ENCODE peak calls at places on chromosomes 7 and 10, in six cellular contexts. One of them, this sample, is unnamed.
A peak's percentile ranks its signal among the peaks of the same experiment; 100 is the strongest.

GRCh38 chr10:72066318-72067284 is 21.8 kb downstream of the SPOCK2 start:
- DNase-seq in ovary: peak; percentile 86
- DNase-seq in astrocyte: no peak
- DNase-seq in adrenal gland: peak; percentile 43
- DNase-seq in CD8-positive, alpha-beta memory T cell: no peak
- DNase-seq in psoas muscle: peak; percentile 57
- DNase-seq in this sample: no peak

GRCh38 chr10:14009315-14010082 is 321.2 kb downstream of the FRMD4A start:
- DNase-seq in ovary: no peak
- DNase-seq in astrocyte: peak; percentile 93
- DNase-seq in CD8-positive, alpha-beta memory T cell: peak; percentile 76
- DNase-seq in adrenal gland: no peak
- DNase-seq in psoas muscle: no peak
- DNase-seq in this sample: peak; percentile 84

GRCh38 chr10:94006591-94007550 is 13.1 kb downstream of the PLCE1 start:
- DNase-seq in ovary: no peak
- DNase-seq in astrocyte: peak; percentile 99
- DNase-seq in CD8-positive, alpha-beta memory T cell: no peak
- DNase-seq in adrenal gland: no peak
- DNase-seq in psoas muscle: no peak
- DNase-seq in this sample: no peak

GRCh38 chr10:112950714-112951348 is 784 bp downstream of the TCF7L2 start:
- DNase-seq in psoas muscle: peak; percentile 60
- DNase-seq in ovary: peak; percentile 66
- DNase-seq in adrenal gland: peak; percentile 48
- DNase-seq in CD8-positive, alpha-beta memory T cell: peak; percentile 44
- DNase-seq in astrocyte: peak; percentile 15
- DNase-seq in this sample: peak; percentile 8

GRCh38 chr10:17229717-17229966 is 1.6 kb downstream of the VIM start:
- DNase-seq in CD8-positive, alpha-beta memory T cell: no peak
- DNase-seq in adrenal gland: no peak
- DNase-seq in ovary: peak; percentile 74
- DNase-seq in psoas muscle: no peak
- DNase-seq in astrocyte: no peak
- DNase-seq in this sample: no peak

GRCh38 chr7:105816270-105816843 is 60.0 kb downstream of the ATXN7L1 start:
- DNase-seq in CD8-positive, alpha-beta memory T cell: no peak
- DNase-seq in adrenal gland: no peak
- DNase-seq in ovary: no peak
- DNase-seq in psoas muscle: no peak
- DNase-seq in astrocyte: no peak
- DNase-seq in this sample: no peak

GRCh38 chr10:36281871-36282331 is 639.8 kb upstream of the FZD8 start:
- DNase-seq in psoas muscle: no peak
- DNase-seq in adrenal gland: no peak
- DNase-seq in astrocyte: peak; percentile 2
- DNase-seq in CD8-positive, alpha-beta memory T cell: no peak
- DNase-seq in ovary: no peak
- DNase-seq in this sample: no peak

GRCh38 chr10:6473430-6473829 is 106.6 kb downstream of the PRKCQ start:
- DNase-seq in psoas muscle: no peak
- DNase-seq in adrenal gland: no peak
- DNase-seq in CD8-positive, alpha-beta memory T cell: peak; percentile 85
- DNase-seq in ovary: no peak
- DNase-seq in astrocyte: no peak
- DNase-seq in this sample: peak; percentile 88

GRCh38 chr7:690478-691360 is 35.8 kb upstream of the DNAAF5 start:
- DNase-seq in psoas muscle: peak; percentile 24
- DNase-seq in ovary: peak; percentile 28
- DNase-seq in astrocyte: no peak
- DNase-seq in adrenal gland: no peak
- DNase-seq in CD8-positive, alpha-beta memory T cell: no peak
- DNase-seq in this sample: no peak

GRCh38 chr7:27096756-27097514 is 1.1 kb upstream of the HOXA1 start:
- DNase-seq in psoas muscle: peak; percentile 68
- DNase-seq in CD8-positive, alpha-beta memory T cell: no peak
- DNase-seq in adrenal gland: peak; percentile 58
- DNase-seq in ovary: peak; percentile 67
- DNase-seq in astrocyte: peak; percentile 30
- DNase-seq in this sample: no peak

GRCh38 chr7:27097686-27098492 is 2.1 kb upstream of the HOXA1 start:
- DNase-seq in ovary: no peak
- DNase-seq in psoas muscle: peak; percentile 46
- DNase-seq in adrenal gland: no peak
- DNase-seq in CD8-positive, alpha-beta memory T cell: no peak
- DNase-seq in astrocyte: peak; percentile 49
- DNase-seq in this sample: no peak

GRCh38 chr7:27099224-27099838 is 3.2 kb downstream of the HOXA2 start:
- DNase-seq in ovary: no peak
- DNase-seq in CD8-positive, alpha-beta memory T cell: no peak
- DNase-seq in psoas muscle: no peak
- DNase-seq in adrenal gland: no peak
- DNase-seq in astrocyte: peak; percentile 55
- DNase-seq in this sample: no peak

GRCh38 chr7:27099839-27100225 is 2.7 kb downstream of the HOXA2 start:
- DNase-seq in adrenal gland: no peak
- DNase-seq in astrocyte: peak; percentile 19
- DNase-seq in ovary: no peak
- DNase-seq in psoas muscle: no peak
- DNase-seq in CD8-positive, alpha-beta memory T cell: no peak
- DNase-seq in this sample: no peak

GRCh38 chr7:27098493-27099223 is 2.9 kb upstream of the HOXA1 start:
- DNase-seq in adrenal gland: peak; percentile 83
- DNase-seq in ovary: peak; percentile 51
- DNase-seq in CD8-positive, alpha-beta memory T cell: no peak
- DNase-seq in astrocyte: peak; percentile 68
- DNase-seq in psoas muscle: peak; percentile 65
- DNase-seq in this sample: no peak
- H3K4me3 ChIP-seq in adrenal gland: peak overlapping the region; percentile 39
- H3K4me3 ChIP-seq in ovary: peak overlapping the region; percentile 32
- H3K4me3 ChIP-seq in CD8-positive, alpha-beta memory T cell: no peak overlapping the region
- H3K4me3 ChIP-seq in astrocyte: peak overlapping the region; percentile 72
- H3K4me3 ChIP-seq in psoas muscle: peak overlapping the region; percentile 98
- H3K4me3 ChIP-seq in this sample: no peak overlapping the region

GRCh38 chr10:10892290-10892875 is 125.3 kb upstream of the CELF2 start:
- DNase-seq in astrocyte: peak; percentile 29
- DNase-seq in CD8-positive, alpha-beta memory T cell: no peak
- DNase-seq in ovary: no peak
- DNase-seq in adrenal gland: no peak
- DNase-seq in psoas muscle: no peak
- DNase-seq in this sample: no peak
- H3K27ac ChIP-seq in astrocyte: no peak overlapping the region
- H3K27ac ChIP-seq in CD8-positive, alpha-beta memory T cell: no peak overlapping the region
- H3K27ac ChIP-seq in ovary: no peak overlapping the region
- H3K27ac ChIP-seq in adrenal gland: no peak overlapping the region
- H3K27ac ChIP-seq in psoas muscle: peak overlapping the region; percentile 75
- H3K27ac ChIP-seq in this sample: no peak overlapping the region

GRCh38 chr10:89153971-89154370 is 53.1 kb downstream of the CH25H start:
- DNase-seq in astrocyte: no peak
- DNase-seq in ovary: no peak
- DNase-seq in psoas muscle: no peak
- DNase-seq in CD8-positive, alpha-beta memory T cell: no peak
- DNase-seq in adrenal gland: no peak
- DNase-seq in this sample: no peak

GRCh38 chr10:89159761-89160160 is 47.4 kb downstream of the CH25H start:
- DNase-seq in astrocyte: no peak
- DNase-seq in psoas muscle: no peak
- DNase-seq in CD8-positive, alpha-beta memory T cell: no peak
- DNase-seq in adrenal gland: no peak
- DNase-seq in ovary: no peak
- DNase-seq in this sample: no peak

GRCh38 chr10:89156161-89156560 is 51.0 kb downstream of the CH25H start:
- DNase-seq in astrocyte: no peak
- DNase-seq in psoas muscle: no peak
- DNase-seq in CD8-positive, alpha-beta memory T cell: no peak
- DNase-seq in adrenal gland: no peak
- DNase-seq in ovary: no peak
- DNase-seq in this sample: no peak

GRCh38 chr10:89160339-89160738 is 46.8 kb downstream of the CH25H start:
- DNase-seq in psoas muscle: no peak
- DNase-seq in ovary: no peak
- DNase-seq in adrenal gland: no peak
- DNase-seq in astrocyte: no peak
- DNase-seq in CD8-positive, alpha-beta memory T cell: no peak
- DNase-seq in this sample: no peak

DNA sequence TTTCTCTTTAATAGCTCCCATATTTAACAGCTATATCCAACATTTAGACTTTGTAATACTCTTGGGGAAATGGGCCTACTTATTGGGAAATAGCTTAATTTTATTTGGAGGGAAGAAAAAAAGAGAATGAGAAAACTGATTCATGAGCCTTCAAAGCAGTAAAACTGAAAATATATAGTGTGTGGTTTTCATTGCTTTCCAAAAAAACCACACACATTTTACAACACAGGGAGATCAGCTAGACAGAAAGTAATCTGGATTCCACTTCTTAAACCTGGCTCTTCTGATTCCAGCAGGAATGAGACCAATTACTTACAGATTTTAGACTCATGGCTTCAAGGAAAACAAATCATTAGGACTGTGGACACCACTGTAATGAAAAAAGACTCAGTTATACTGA is 48.7 kb downstream of the CH25H start:
- DNase-seq in ovary: no peak
- DNase-seq in psoas muscle: no peak
- DNase-seq in adrenal gland: no peak
- DNase-seq in CD8-positive, alpha-beta memory T cell: no peak
- DNase-seq in astrocyte: peak; percentile 93
- DNase-seq in this sample: no peak
- H3K4me3 ChIP-seq in ovary: no peak overlapping the region
- H3K4me3 ChIP-seq in psoas muscle: no peak overlapping the region
- H3K4me3 ChIP-seq in adrenal gland: no peak overlapping the region
- H3K4me3 ChIP-seq in CD8-positive, alpha-beta memory T cell: no peak overlapping the region
- H3K4me3 ChIP-seq in astrocyte: no peak overlapping the region
- H3K4me3 ChIP-seq in this sample: no peak overlapping the region

GRCh38 chr10:32130788-32131187 is 74.6 kb upstream of the KIF5B start:
- DNase-seq in psoas muscle: no peak
- DNase-seq in CD8-positive, alpha-beta memory T cell: no peak
- DNase-seq in ovary: no peak
- DNase-seq in astrocyte: no peak
- DNase-seq in adrenal gland: no peak
- DNase-seq in this sample: no peak
- H3K27ac ChIP-seq in psoas muscle: no peak overlapping the region
- H3K27ac ChIP-seq in CD8-positive, alpha-beta memory T cell: no peak overlapping the region
- H3K27ac ChIP-seq in ovary: no peak overlapping the region
- H3K27ac ChIP-seq in astrocyte: no peak overlapping the region
- H3K27ac ChIP-seq in adrenal gland: no peak overlapping the region
- H3K27ac ChIP-seq in this sample: no peak overlapping the region

GRCh38 chr7:37449621-37450020 is 957 bp upstream of the ELMO1 start:
- DNase-seq in adrenal gland: no peak
- DNase-seq in ovary: no peak
- DNase-seq in psoas muscle: no peak
- DNase-seq in astrocyte: no peak
- DNase-seq in CD8-positive, alpha-beta memory T cell: no peak
- DNase-seq in this sample: no peak
- H3K4me3 ChIP-seq in adrenal gland: no peak overlapping the region
- H3K4me3 ChIP-seq in ovary: no peak overlapping the region
- H3K4me3 ChIP-seq in psoas muscle: peak overlapping the region; percentile 74
- H3K4me3 ChIP-seq in astrocyte: no peak overlapping the region
- H3K4me3 ChIP-seq in CD8-positive, alpha-beta memory T cell: peak overlapping the region; percentile 65
- H3K4me3 ChIP-seq in this sample: peak overlapping the region; percentile 83

DNA sequence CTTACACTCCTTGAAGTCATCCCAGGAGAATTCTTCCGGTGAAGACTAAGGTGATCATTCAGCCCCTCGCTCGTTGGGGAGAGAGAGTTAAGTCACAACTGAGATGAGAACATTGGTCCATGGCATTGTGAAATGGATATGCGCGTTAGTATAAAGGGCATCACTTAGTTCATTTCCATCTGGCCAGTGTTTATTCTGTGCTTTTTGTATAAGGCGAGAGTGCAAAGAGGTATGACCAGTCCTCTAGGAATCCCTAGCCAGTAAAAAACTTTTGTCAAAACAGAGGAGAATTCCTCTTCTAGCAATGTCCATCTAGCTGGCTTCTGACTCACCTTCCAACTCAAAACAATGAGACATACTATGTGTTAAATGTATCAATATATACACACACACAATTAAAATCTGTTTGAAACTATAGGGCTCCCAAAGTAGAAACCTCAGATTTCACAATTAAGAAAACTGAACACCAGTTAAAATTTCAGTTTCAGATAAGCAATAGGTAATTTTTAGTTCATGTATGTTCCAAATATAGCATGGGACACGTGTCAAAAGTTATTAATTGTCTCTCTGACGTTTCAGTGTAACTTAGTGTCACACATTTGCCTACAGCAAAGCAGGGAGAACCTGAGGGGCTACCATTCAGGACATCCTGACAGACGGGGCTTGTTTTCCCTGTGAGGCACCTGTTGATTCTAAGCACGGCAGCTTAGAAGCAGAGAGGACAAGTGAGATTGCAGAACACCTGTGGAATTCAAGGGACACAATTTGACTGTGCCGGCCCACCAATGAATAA is 158.9 kb downstream of the KLF6 start:
- DNase-seq in CD8-positive, alpha-beta memory T cell: no peak
- DNase-seq in ovary: no peak
- DNase-seq in adrenal gland: no peak
- DNase-seq in astrocyte: peak; percentile 84
- DNase-seq in psoas muscle: no peak
- DNase-seq in this sample: no peak
- H3K27ac ChIP-seq in CD8-positive, alpha-beta memory T cell: no peak overlapping the region
- H3K27ac ChIP-seq in ovary: no peak overlapping the region
- H3K27ac ChIP-seq in adrenal gland: no peak overlapping the region
- H3K27ac ChIP-seq in astrocyte: peak overlapping the region; percentile 46
- H3K27ac ChIP-seq in psoas muscle: no peak overlapping the region
- H3K27ac ChIP-seq in this sample: no peak overlapping the region

GRCh38 chr7:151229249-151229648 is 2.2 kb upstream of the ABCF2 start:
- DNase-seq in CD8-positive, alpha-beta memory T cell: no peak
- DNase-seq in ovary: no peak
- DNase-seq in astrocyte: no peak
- DNase-seq in adrenal gland: no peak
- DNase-seq in psoas muscle: no peak
- DNase-seq in this sample: no peak

GRCh38 chr7:151226560-151226874 is 488 bp downstream of the ABCF2 start:
- DNase-seq in CD8-positive, alpha-beta memory T cell: no peak
- DNase-seq in psoas muscle: no peak
- DNase-seq in ovary: no peak
- DNase-seq in astrocyte: no peak
- DNase-seq in adrenal gland: no peak
- DNase-seq in this sample: no peak

GRCh38 chr7:151225948-151226510 is 976 bp downstream of the ABCF2 start:
- DNase-seq in adrenal gland: no peak
- DNase-seq in astrocyte: no peak
- DNase-seq in CD8-positive, alpha-beta memory T cell: no peak
- DNase-seq in ovary: no peak
- DNase-seq in psoas muscle: no peak
- DNase-seq in this sample: no peak

GRCh38 chr7:151226875-151227782 is at the start of gene ABCF2:
- DNase-seq in CD8-positive, alpha-beta memory T cell: peak; percentile 97
- DNase-seq in adrenal gland: peak; percentile 100
- DNase-seq in astrocyte: peak; percentile 98
- DNase-seq in psoas muscle: peak; percentile 100
- DNase-seq in ovary: peak; percentile 99
- DNase-seq in this sample: peak; percentile 97

GRCh38 chr7:151228024-151228866 is 1.2 kb upstream of the ABCF2 start:
- DNase-seq in CD8-positive, alpha-beta memory T cell: no peak
- DNase-seq in astrocyte: no peak
- DNase-seq in adrenal gland: no peak
- DNase-seq in psoas muscle: no peak
- DNase-seq in ovary: no peak
- DNase-seq in this sample: no peak
- H3K4me3 ChIP-seq in CD8-positive, alpha-beta memory T cell: peak overlapping the region; percentile 99
- H3K4me3 ChIP-seq in astrocyte: peak overlapping the region; percentile 89
- H3K4me3 ChIP-seq in adrenal gland: peak overlapping the region; percentile 36
- H3K4me3 ChIP-seq in psoas muscle: peak overlapping the region; percentile 76
- H3K4me3 ChIP-seq in ovary: peak overlapping the region; percentile 71
- H3K4me3 ChIP-seq in this sample: peak overlapping the region; percentile 91